ENCODE peak calls at places on chromosome 21, in four cellular contexts. Q is H9, K is mesendoderm, M is H1. B is an unnamed sample.

GRCh38 chr21:29075706-29076447 is 2.4 kb upstream of the CCT8 start:
- DNase-seq in Q (no peak), K (no peak), M (no peak), B (no peak)

GRCh38 chr21:44498965-44499560 is 40.9 kb downstream of the KRTAP10-1 start:
- DNase-seq in Q (no peak), K (no peak), M (no peak), B (no peak)

GRCh38 chr21:44752701-44753235 is 41.4 kb upstream of the TSPEAR start:
- DNase-seq in Q (no peak), K (peak; percentile 48), M (no peak), B (peak; percentile 78)

GRCh38 chr21:29340228-29340627 is 41.5 kb downstream of the BACH1 start:
- DNase-seq in Q (no peak), K (no peak), M (no peak), B (no peak)

GRCh38 chr21:16070207-16070651 is 340.4 kb downstream of the USP25 start:
- DNase-seq in Q (no peak), K (no peak), M (no peak), B (no peak)

GRCh38 chr21:15282666-15283065 is 217.9 kb upstream of the NRIP1 start:
- DNase-seq in Q (no peak), K (no peak), M (no peak), B (no peak)

GRCh38 chr21:29386803-29387202 is 88.1 kb downstream of the BACH1 start:
- DNase-seq in Q (no peak), K (no peak), M (no peak), B (peak; percentile 34)

GRCh38 chr21:29238967-29239289 is 59.8 kb upstream of the BACH1 start:
- DNase-seq in Q (no peak), K (no peak), M (no peak), B (no peak)

GRCh38 chr21:26806734-26807372 is 38.4 kb downstream of the ADAMTS1 start:
- DNase-seq in Q (no peak), K (no peak), M (no peak), B (no peak)

GRCh38 chr21:29360799-29361765 is 62.4 kb downstream of the BACH1 start:
- DNase-seq in Q (no peak), K (peak; percentile 37), M (no peak), B (no peak)

GRCh38 chr21:44368711-44369446 is 15.5 kb downstream of the TRPM2 start:
- DNase-seq in Q (peak; percentile 76), K (peak; percentile 29), M (no peak), B (no peak)

DNA sequence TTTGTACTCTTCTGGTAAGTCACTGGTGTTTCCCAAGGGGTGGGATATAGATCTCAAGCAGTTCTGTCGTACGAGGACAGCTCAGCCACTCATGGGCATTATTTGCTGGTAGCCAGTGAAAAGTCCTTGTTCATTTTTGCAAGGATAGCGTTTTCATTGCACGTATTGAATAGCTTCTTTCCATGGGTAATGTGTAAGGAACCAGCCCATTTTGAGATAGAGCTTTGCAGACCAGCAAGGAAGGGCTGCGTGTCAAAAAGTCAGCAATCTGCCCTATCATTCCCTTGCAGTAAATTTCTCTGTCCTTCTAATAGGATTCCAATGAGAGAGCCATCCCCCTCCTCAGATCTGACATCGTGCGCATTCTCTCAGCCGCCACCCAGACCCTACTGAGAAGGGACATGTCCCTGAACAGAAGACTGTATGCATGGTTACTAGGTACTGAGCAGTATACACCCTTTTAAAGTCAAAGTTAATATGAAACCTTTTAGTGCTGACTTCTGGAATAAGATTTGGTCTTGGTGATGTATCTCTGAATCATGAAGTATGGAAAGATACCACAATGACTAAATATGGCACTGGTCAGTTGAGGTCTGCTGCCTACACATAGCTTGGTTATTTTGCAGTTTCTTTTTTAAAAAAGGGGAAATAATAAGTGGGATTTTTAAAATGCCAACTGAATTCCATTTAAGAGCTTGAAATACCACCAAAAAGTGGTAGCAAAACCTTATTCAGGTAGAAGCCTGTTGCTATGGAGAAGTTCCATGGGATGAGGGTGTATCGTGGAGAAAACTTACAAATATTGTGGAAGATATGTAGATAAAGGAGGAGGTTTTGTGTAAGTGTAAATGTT is 55.3 kb downstream of the DOP1B start:
- DNase-seq in Q (no peak), K (no peak), M (no peak), B (peak; percentile 78)
- H2AK5ac ChIP-seq in Q (no peak overlapping the region), K (no peak overlapping the region), M (no peak overlapping the region), B (no peak overlapping the region)

GRCh38 chr21:46366561-46366960 is 42.6 kb downstream of the PCNT start:
- DNase-seq in Q (no peak), K (no peak), M (no peak), B (no peak)
- H3K79me2 ChIP-seq in Q (no peaks in the 10 kb centered on the region), K (peaks cover 6% of the 10 kb centered on the region), M (no peaks in the 10 kb centered on the region), B (no peaks in the 10 kb centered on the region)

GRCh38 chr21:35909456-35910178 is 150.7 kb downstream of the SETD4 start:
- DNase-seq in Q (no peak), K (no peak), M (no peak), B (no peak)
- H3K4ac ChIP-seq in Q (no peak overlapping the region), K (no peak overlapping the region), M (no peak overlapping the region), B (no peak overlapping the region)

GRCh38 chr21:42199488-42200463 is 19.2 kb upstream of the ABCG1 start:
- DNase-seq in Q (no peak), K (peak; percentile 18), M (no peak), B (no peak)

GRCh38 chr21:42203936-42204335 is 15.0 kb upstream of the ABCG1 start:
- DNase-seq in Q (no peak), K (no peak), M (no peak), B (no peak)

GRCh38 chr21:42200906-42201614 is 17.9 kb upstream of the ABCG1 start:
- DNase-seq in Q (no peak), K (no peak), M (no peak), B (no peak)

GRCh38 chr21:42202321-42202720 is 16.6 kb upstream of the ABCG1 start:
- DNase-seq in Q (no peak), K (no peak), M (no peak), B (no peak)

GRCh38 chr21:42201615-42202161 is 17.3 kb upstream of the ABCG1 start:
- DNase-seq in Q (no peak), K (no peak), M (no peak), B (no peak)
- H2AK5ac ChIP-seq in Q (no peak overlapping the region), K (no peak overlapping the region), M (no peak overlapping the region), B (no peak overlapping the region)

DNA sequence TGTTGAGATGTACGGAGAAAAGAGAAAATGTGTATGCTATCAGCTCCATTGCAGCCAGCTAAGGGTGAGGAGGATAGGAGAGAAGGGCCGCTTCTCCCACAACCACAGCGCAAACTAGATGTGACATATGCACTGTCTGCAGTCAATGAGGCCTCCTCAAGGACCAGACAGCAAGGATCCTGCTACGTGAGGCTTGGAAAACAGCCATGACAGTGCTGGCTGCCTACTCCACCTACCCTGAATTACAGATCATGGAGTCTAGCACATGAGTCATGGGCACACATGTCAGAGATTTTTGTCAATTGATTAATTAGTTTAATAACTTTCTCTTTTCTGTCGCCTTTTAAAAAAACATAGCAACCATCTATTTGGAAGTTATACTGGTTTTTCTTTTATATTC is 3.3 kb downstream of the VPS26C start:
- DNase-seq in Q (no peak), K (no peak), M (no peak), B (peak; percentile 4)
- H3K79me2 ChIP-seq in Q (peaks cover 26% of the 10 kb centered on the region), K (peaks cover 33% of the 10 kb centered on the region), M (peaks cover 19% of the 10 kb centered on the region), B (peaks cover 7% of the 10 kb centered on the region)

DNA sequence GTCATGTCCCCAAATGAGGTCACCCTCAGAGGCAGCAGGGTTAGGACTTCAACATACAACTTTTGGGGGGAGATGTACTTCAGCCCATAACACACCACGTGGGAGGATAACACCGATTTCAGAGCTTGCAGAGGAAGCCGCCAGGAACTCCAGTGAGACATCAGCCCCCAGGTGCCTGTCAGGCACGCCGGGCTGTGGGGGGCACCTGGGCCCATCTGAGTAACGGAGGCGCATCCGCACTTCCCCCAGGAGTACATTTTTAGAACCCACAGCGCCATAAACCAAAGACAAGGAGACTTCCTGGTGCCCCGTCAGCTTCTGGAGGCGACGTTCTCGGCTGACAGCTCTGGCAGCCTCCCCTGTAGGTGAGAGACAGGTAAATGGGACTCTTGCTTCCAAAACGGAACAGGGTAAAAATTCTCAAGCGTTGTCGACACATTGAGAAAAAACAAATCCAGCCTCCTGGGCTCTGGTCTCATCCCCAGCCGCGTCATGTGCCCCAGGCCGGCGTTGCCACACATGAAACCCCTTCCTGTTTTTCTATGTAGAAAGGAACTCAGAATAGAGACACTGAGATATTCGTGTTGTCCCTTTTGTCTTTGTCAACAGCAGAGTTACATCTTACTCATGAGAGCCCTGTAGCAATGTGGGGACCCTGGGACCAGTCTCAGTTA is 93.3 kb downstream of the PDE9A start:
- DNase-seq in Q (no peak), K (peak; percentile 8), M (no peak), B (peak; percentile 21)
- H3K4ac ChIP-seq in Q (no peak overlapping the region), K (no peak overlapping the region), M (no peak overlapping the region), B (no peak overlapping the region)